ENCODE peak calls at places on chromosomes 12 and 14, in nine cellular contexts. H is iPS-NIHi11; F is GM12891; G is left colon; V is naive thymus-derived CD8-positive, alpha-beta T cell; E is AG08395; P is lower lobe of right lung; D is left lung; R is Kasumi-1. M is an unnamed sample.

GRCh38 chr12:31749024-31749704 is 20.3 kb upstream of the AMN1 start:
- DNase-seq in H (peak; percentile 70), F (peak; percentile 37), G (peak; percentile 73), V (no peak), E (peak; percentile 89), P (peak; percentile 67), D (peak; percentile 80), R (peak; percentile 93), M (peak; percentile 87)

GRCh38 chr12:94103986-94104385 is 44.4 kb upstream of the PLXNC1 start:
- DNase-seq in H (no peak), F (no peak), G (peak; percentile 19), V (no peak), E (no peak), P (no peak), D (no peak), R (no peak), M (no peak)

GRCh38 chr12:20474443-20474842 is 106.1 kb downstream of the PDE3A start:
- DNase-seq in H (no peak), F (no peak), G (no peak), V (no peak), E (no peak), P (no peak), D (no peak), R (no peak), M (no peak)

GRCh38 chr12:99686142-99686541 is 38.6 kb downstream of the GARIN6 start:
- DNase-seq in H (no peak), F (no peak), G (no peak), V (no peak), E (no peak), P (no peak), D (no peak), R (no peak), M (no peak)

GRCh38 chr12:88801227-88802225 is 221.3 kb upstream of the KITLG start:
- DNase-seq in H (no peak), F (no peak), G (no peak), V (no peak), E (no peak), P (no peak), D (no peak), R (peak; percentile 53), M (no peak)

GRCh38 chr14:95227279-95227860 is 70.0 kb upstream of the DICER1 start:
- DNase-seq in H (no peak), F (no peak), G (no peak), V (no peak), E (no peak), P (no peak), D (no peak), R (no peak), M (no peak)

GRCh38 chr12:125861299-125862281 is 796.4 kb downstream of the AACS start:
- DNase-seq in H (no peak), F (no peak), G (peak; percentile 16), V (no peak), E (no peak), P (peak; percentile 72), D (peak; percentile 55), R (no peak), M (no peak)

GRCh38 chr12:53756300-53757094 is 4.7 kb upstream of the CISTR start:
- DNase-seq in H (no peak), F (no peak), G (no peak), V (no peak), E (no peak), P (no peak), D (no peak), R (no peak), M (no peak)

GRCh38 chr12:92656911-92657310 is 45.9 kb upstream of the PLEKHG7 start:
- DNase-seq in H (no peak), F (no peak), G (no peak), V (no peak), E (no peak), P (no peak), D (no peak), R (no peak), M (no peak)

GRCh38 chr12:13234045-13234641 is 37.6 kb downstream of the EMP1 start:
- DNase-seq in H (peak; percentile 72), F (no peak), G (peak; percentile 60), V (no peak), E (peak; percentile 77), P (no peak), D (no peak), R (peak; percentile 25), M (peak; percentile 70)

GRCh38 chr14:63922696-63923421 is 70.1 kb downstream of the SYNE2 start:
- DNase-seq in H (no peak), F (no peak), G (peak; percentile 38), V (no peak), E (no peak), P (peak; percentile 49), D (peak; percentile 52), R (no peak), M (no peak)

GRCh38 chr14:24369907-24370687 is 2.1 kb downstream of the NFATC4 start:
- DNase-seq in H (no peak), F (no peak), G (no peak), V (no peak), E (no peak), P (no peak), D (no peak), R (no peak), M (no peak)

GRCh38 chr12:11681211-11681610 is 31.7 kb downstream of the ETV6 start:
- DNase-seq in H (no peak), F (no peak), G (no peak), V (no peak), E (no peak), P (no peak), D (no peak), R (no peak), M (no peak)

GRCh38 chr12:54030889-54031860 is 1.7 kb upstream of the HOXC5 start:
- DNase-seq in H (no peak), F (no peak), G (no peak), V (no peak), E (peak; percentile 62), P (no peak), D (no peak), R (no peak), M (peak; percentile 72)

GRCh38 chr12:15701212-15701611 is 88.0 kb downstream of the EPS8 start:
- DNase-seq in H (no peak), F (no peak), G (no peak), V (no peak), E (no peak), P (no peak), D (no peak), R (no peak), M (no peak)

GRCh38 chr14:22370084-22370847 is 218.8 kb downstream of the DAD1 start:
- DNase-seq in H (no peak), F (no peak), G (no peak), V (no peak), E (peak; percentile 19), P (peak; percentile 77), D (peak; percentile 68), R (no peak), M (no peak)

GRCh38 chr12:32134144-32134888 is 27.7 kb downstream of the BICD1 start:
- DNase-seq in H (no peak), F (no peak), G (no peak), V (no peak), E (peak; percentile 47), P (no peak), D (no peak), R (no peak), M (peak; percentile 52)

GRCh38 chr14:74566174-74567125 is 45.6 kb downstream of the LTBP2 start:
- DNase-seq in H (no peak), F (no peak), G (no peak), V (no peak), E (no peak), P (no peak), D (no peak), R (no peak), M (no peak)

GRCh38 chr12:1797011-1797901 is 23.1 kb upstream of the LRTM2 start:
- DNase-seq in H (no peak), F (no peak), G (peak; percentile 85), V (peak; percentile 47), E (peak; percentile 31), P (peak; percentile 84), D (peak; percentile 76), R (peak; percentile 2), M (peak; percentile 67)

GRCh38 chr14:78970677-78971076 is 800.5 kb downstream of the NRXN3 start:
- DNase-seq in H (no peak), F (no peak), G (no peak), V (no peak), E (no peak), P (no peak), D (no peak), R (no peak), M (no peak)

GRCh38 chr12:111598637-111599458 is at the start of gene ATXN2:
- DNase-seq in H (peak; percentile 89), F (peak; percentile 66), G (peak; percentile 77), V (peak; percentile 76), E (peak; percentile 88), P (peak; percentile 76), D (peak; percentile 66), R (peak; percentile 69), M (peak; percentile 96)

GRCh38 chr14:55416866-55417265 is 5.2 kb upstream of the ATG14 start:
- DNase-seq in H (peak; percentile 33), F (no peak), G (peak; percentile 35), V (no peak), E (no peak), P (no peak), D (no peak), R (peak; percentile 36), M (no peak)

GRCh38 chr14:64774272-64774671 is 70.0 kb downstream of the PLEKHG3 start:
- DNase-seq in H (no peak), F (no peak), G (no peak), V (no peak), E (no peak), P (no peak), D (peak; percentile 19), R (no peak), M (no peak)

GRCh38 chr14:67240168-67240932 is 885 bp upstream of the PALS1 start:
- DNase-seq in H (peak; percentile 15), F (no peak), G (peak; percentile 84), V (peak; percentile 19), E (peak; percentile 51), P (peak; percentile 82), D (peak; percentile 75), R (peak; percentile 12), M (peak; percentile 64)

GRCh38 chr12:15131462-15131861 is 89.8 kb downstream of the RERG start:
- DNase-seq in H (no peak), F (no peak), G (no peak), V (no peak), E (peak; percentile 59), P (no peak), D (no peak), R (no peak), M (peak; percentile 39)

GRCh38 chr14:58817846-58818245 is 180.1 kb downstream of the DACT1 start:
- DNase-seq in H (no peak), F (no peak), G (no peak), V (no peak), E (peak; percentile 54), P (no peak), D (no peak), R (no peak), M (peak; percentile 63)

GRCh38 chr12:102965281-102966155 is 8.0 kb downstream of the ASCL1 start:
- DNase-seq in H (peak; percentile 32), F (no peak), G (no peak), V (no peak), E (no peak), P (no peak), D (no peak), R (no peak), M (no peak)

GRCh38 chr12:116055895-116056607 is 221.4 kb downstream of the MED13L start:
- DNase-seq in H (no peak), F (no peak), G (no peak), V (no peak), E (no peak), P (no peak), D (no peak), R (no peak), M (no peak)

GRCh38 chr12:96141216-96141944 is 52.8 kb upstream of the ELK3 start:
- DNase-seq in H (no peak), F (no peak), G (no peak), V (no peak), E (peak; percentile 67), P (no peak), D (no peak), R (no peak), M (peak; percentile 56)

GRCh38 chr14:104436047-104436531 is 143.5 kb upstream of the C14orf180 start:
- DNase-seq in H (peak; percentile 83), F (no peak), G (peak; percentile 41), V (no peak), E (peak; percentile 24), P (peak; percentile 74), D (peak; percentile 68), R (peak; percentile 34), M (peak; percentile 17)

GRCh38 chr12:93136243-93137015 is 207.3 kb upstream of the EEA1 start:
- DNase-seq in H (no peak), F (no peak), G (no peak), V (no peak), E (no peak), P (no peak), D (no peak), R (peak; percentile 20), M (no peak)